ENCODE peak calls at places on chromosomes 4 and X, in five cellular contexts. I is neuronal stem cell, G is IMR-90, U is H1, R is trophoblast cell. N is an unnamed sample.

GRCh38 chrX:145848451-145848850 is 30.8 kb downstream of the SLITRK2 start:
- DNase-seq in I (no peak), G (no peak), U (no peak), R (no peak), N (no peak)

GRCh38 chrX:3176439-3176820 is 135.2 kb downstream of the ARSF start:
- DNase-seq in I (no peak), G (peak), U (no peak), R (peak), N (peak)

GRCh38 chr4:147707892-147708672 is 23.8 kb upstream of the ARHGAP10 start:
- DNase-seq in I (no peak), G (peak), U (no peak), R (peak), N (peak)

GRCh38 chr4:170465434-170465833 is 375.7 kb upstream of the AADAT start:
- DNase-seq in I (no peak), G (no peak), U (no peak), R (no peak), N (no peak)

GRCh38 chr4:48109413-48110263 is 24.4 kb downstream of the TXK start:
- DNase-seq in I (no peak), G (peak), U (no peak), R (peak), N (peak)

GRCh38 chr4:81745076-81745475 is 273.4 kb upstream of the RASGEF1B start:
- DNase-seq in I (no peak), G (no peak), U (no peak), R (no peak), N (no peak)

GRCh38 chr4:122003335-122003734 is 51.5 kb upstream of the TRPC3 start:
- DNase-seq in I (peak), G (no peak), U (peak), R (peak), N (no peak)

GRCh38 chrX:40179333-40179732 is 81.6 kb upstream of the BCOR start:
- DNase-seq in I (no peak), G (no peak), U (no peak), R (no peak), N (no peak)

GRCh38 chr4:116321471-116321870 is 763.9 kb downstream of the TRAM1L1 start:
- DNase-seq in I (no peak), G (no peak), U (no peak), R (no peak), N (no peak)

GRCh38 chr4:146224331-146224966 is 10.1 kb downstream of the REELD1 start:
- DNase-seq in I (no peak), G (peak), U (no peak), R (no peak), N (peak)

GRCh38 chr4:139115226-139115625 is 61.8 kb downstream of the ELF2 start:
- DNase-seq in I (no peak), G (no peak), U (no peak), R (no peak), N (no peak)

GRCh38 chr4:101014417-101014816 is 332.9 kb downstream of the PPP3CA start:
- DNase-seq in I (no peak), G (no peak), U (no peak), R (no peak), N (no peak)

GRCh38 chrX:56025872-56026571 is 206.1 kb upstream of the KLF8 start:
- DNase-seq in I (no peak), G (no peak), U (no peak), R (peak), N (no peak)

DNA sequence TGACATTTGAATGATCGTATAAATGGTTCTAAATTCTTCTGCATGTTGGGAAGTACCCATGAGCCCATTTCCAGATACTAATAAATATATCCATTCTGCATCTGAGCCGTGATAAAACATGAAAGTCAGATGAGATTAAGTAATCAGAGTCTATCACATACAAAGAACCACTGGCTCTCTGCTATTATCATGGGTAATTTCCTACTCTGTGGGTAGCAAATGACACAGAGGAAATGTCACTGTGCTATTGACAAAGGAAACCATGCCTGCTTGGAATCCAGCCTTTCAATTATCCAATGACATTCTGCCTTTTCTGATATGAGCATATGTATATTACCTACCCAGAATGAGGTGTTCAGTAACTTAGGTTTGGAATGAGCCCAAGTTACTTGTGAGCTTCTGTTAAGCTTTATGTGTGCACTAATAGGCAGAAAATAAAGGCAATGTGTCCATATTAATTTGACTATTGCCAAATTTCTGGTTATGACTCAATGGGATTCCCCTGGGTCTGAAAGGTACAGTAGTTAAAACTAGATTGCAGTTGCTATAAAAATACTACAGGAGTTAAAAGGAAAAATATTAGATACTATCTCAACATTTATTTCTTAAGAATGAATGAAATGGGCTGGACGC is 238.7 kb upstream of the KCNIP4 start:
- DNase-seq in I (no peak), G (no peak), U (no peak), R (no peak), N (no peak)
- H3K4me3 ChIP-seq in I (no peak), G (no peak), U (no peak), R (no peak), N (no peak)

DNA sequence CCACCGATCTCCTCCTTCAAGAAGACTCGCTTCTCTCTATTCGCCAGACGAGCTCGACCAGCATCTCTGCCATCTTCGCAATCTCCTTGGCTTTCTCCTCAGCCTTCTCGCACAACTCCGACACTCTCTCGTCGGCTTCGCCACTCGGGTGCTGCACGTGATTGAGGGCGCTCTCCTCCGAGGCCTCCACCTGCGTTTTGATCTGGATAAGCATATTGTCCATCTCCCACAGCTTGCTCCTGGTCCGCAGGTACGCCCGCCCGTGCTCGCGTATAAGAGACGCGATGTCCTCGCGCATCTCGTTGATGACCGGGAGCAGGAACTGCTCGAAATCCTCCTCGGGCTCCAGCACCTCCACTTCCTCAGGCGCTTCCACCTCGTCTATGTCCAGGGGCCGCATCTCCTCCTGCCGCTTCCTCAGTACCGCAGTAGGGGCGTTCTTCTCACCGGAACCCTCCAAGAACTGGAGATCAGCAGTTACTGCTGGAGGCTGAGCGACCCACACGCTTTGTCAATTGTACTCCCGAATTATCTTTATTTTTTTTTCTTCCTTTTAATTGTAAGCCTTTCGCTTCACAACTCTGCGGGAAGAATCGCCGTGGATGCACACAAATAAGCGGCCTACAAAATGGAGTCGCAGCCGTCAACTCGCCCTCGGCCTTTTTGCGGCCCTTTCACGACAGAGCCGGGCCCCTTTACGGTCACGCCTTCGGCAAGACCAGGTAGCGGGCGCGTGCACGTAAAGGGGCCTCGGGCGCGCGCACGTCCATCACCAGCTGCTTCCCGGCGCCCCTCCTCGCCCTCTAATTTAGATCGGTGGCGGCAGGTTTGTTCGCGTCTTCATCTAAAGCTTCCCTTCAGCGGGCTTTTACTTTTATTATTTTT is at the start of gene MRFAP1L1:
- DNase-seq in I (peak), G (peak), U (peak), R (peak), N (peak)
- H4K91ac ChIP-seq in I (no peak), G (peak), U (peak), R (peak), N (peak)

GRCh38 chr4:24683116-24683515 is 98.8 kb upstream of the DHX15 start:
- DNase-seq in I (no peak), G (no peak), U (no peak), R (no peak), N (no peak)

GRCh38 chr4:24689212-24689611 is 104.9 kb upstream of the DHX15 start:
- DNase-seq in I (no peak), G (no peak), U (no peak), R (no peak), N (no peak)

GRCh38 chr4:24688453-24688852 is 104.1 kb upstream of the DHX15 start:
- DNase-seq in I (no peak), G (no peak), U (no peak), R (no peak), N (no peak)

GRCh38 chr4:24690436-24690835 is 104.9 kb upstream of the SOD3 start:
- DNase-seq in I (no peak), G (peak), U (no peak), R (no peak), N (no peak)

DNA sequence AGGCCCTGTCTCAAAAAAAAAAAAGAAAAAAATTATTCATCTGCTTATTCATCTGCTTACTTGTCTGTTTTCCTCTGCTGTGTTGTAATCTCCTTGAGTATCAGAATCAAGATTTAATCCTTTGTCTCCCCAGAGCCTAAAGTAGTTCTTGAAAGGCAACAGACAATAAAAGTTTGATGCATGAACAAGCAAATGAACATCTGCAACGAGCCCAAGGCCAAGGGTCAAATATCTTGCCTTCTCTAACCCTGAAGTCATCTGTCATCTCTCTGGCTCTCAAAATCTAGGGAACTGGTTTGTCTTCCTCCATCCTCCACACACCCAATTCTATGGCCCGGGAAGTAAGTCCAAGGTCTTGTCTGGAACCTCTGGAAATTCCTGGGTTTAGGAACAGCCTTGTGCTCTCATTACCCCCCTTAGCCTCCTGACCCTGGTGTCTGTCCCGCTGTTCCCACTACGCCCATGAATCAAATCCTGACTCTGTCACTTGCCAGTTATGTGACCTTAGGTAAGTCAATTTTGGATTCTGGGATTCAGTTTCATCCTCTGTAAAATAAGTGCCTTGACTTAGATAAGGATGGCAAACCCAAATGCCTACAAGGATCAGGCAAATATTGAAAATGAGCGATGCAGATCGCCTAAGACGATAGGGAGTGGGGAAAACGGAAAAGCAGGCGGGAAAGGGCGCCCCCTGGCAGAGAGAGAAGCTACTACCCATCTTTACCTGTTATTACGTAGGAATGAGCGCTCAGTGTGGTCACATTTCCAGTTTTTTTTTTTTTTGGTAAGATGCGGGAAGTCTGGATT is 102.7 kb upstream of the DHX15 start:
- DNase-seq in I (peak), G (no peak), U (no peak), R (peak), N (no peak)
- H3K4me3 ChIP-seq in I (no peak), G (no peak), U (no peak), R (no peak), N (no peak)

GRCh38 chr4:58602701-58603359 is 1492.6 kb upstream of the IGFBP7 start:
- DNase-seq in I (no peak), G (no peak), U (no peak), R (no peak), N (no peak)

GRCh38 chr4:58606303-58606702 is 1496.1 kb upstream of the IGFBP7 start:
- DNase-seq in I (no peak), G (no peak), U (no peak), R (no peak), N (no peak)

GRCh38 chr4:58603951-58604350 is 1493.8 kb upstream of the IGFBP7 start:
- DNase-seq in I (no peak), G (no peak), U (no peak), R (no peak), N (no peak)

GRCh38 chr4:58600290-58600689 is 1490.1 kb upstream of the IGFBP7 start:
- DNase-seq in I (no peak), G (no peak), U (peak), R (no peak), N (no peak)

DNA sequence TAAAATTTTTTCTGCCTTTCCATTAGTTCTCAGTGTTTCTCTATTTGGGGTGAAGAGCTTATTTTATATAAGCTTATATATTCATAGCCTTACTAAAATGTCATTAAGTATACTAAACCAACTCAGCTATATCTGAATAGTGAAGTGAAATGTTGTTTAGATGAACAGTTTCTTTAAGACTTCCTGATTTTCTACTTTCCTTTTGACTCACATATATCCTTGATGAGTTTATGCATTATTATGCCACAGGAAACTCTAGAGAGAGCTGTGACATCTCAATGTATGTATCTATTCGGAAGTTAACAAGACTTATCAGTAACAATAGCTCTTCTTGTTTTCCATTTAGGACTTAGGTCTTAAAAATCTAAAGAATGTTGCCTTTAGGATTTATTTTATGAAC is 1491.8 kb upstream of the IGFBP7 start:
- DNase-seq in I (no peak), G (no peak), U (no peak), R (no peak), N (no peak)
- H4K91ac ChIP-seq in I (no peak), G (no peak), U (no peak), R (no peak), N (no peak)

DNA sequence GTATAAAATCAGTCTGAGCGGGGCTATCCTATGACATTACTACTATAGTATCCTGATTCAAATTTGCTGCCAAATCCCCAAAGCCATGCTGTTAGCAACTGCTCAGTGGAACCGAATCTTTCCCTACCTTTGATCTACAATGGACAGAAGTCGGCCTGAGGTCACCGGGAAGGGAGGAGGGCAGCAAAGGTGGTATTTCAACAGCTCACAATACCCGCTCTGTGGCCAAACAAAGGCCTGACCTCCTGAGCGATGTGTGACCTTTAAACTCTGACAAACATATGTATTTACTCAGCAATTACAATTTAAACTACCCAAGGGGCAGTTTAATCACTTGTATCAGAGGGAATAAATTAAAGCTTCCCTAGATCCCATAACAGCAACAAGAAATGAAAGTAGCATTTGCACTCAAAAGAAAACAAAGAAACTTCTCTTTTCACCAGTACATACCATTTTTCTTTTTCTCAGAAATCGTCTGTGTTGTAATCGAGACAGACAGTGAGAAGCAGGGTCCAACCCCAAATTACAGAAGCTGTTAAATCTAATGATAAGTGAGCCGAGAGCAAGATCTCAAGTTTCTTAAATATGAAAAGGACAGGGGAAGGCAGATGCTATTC is 11.6 kb upstream of the TMEM128 start:
- DNase-seq in I (no peak), G (no peak), U (no peak), R (no peak), N (no peak)
- H3K4me3 ChIP-seq in I (no peak), G (no peak), U (no peak), R (no peak), N (no peak)

DNA sequence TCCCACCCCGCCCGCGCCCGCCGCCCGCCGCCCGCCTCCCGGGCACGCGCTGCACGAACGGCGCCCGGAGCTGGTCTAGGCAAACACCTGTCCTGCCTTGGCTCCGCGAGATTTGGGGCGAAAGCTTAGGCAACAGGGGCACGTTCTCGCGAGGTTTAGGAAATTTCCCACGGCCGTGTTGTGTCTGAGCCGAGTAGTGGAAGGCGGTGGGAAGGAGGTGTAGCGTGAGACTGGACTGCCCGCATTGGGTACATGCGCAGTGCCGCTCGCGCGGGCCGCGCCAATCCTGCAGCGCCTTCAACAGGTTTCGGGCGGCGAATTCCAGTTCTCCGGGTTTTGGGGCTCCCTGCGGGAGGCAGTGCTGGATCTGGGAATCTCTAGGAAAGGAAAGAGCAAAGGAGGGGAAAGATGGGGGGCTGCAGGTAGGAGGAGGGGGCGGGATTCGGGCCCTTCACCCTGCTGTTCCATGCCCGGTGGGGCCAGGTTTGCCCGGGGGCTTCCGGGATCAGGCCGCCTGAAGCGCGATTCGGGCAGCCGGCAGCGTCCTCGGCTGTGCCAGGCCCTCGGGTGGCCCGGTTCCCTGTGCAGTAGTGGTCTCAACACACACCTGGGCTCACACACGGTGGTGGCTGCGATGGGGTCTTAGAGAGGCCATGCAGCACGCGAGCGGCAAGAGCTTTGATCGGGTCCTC is 1.2 kb upstream of the RBPJ start:
- DNase-seq in I (peak), G (peak), U (peak), R (peak), N (peak)
- H4K91ac ChIP-seq in I (no peak), G (peak), U (peak), R (peak), N (peak)